ENCODE peak calls at places on chromosome 2, in seven cellular contexts. One of them, this sample, is unnamed.

GRCh38 chr2:105796131-105796638 is 51.5 kb downstream of the NCK2 start:
- DNase-seq in epithelial cell of esophagus: no peak
- DNase-seq in adrenal gland: no peak
- DNase-seq in mesothelial cell of epicardium: no peak
- DNase-seq in thoracic aorta: no peak
- DNase-seq in HT-29: no peak
- DNase-seq in activated T-helper 1 cell treated with anti-CD3 and anti-CD28 coated beads, Interleukin-12 subunit alpha, Interleukin-12 subunit beta, Interleukin-2, Interleukin-4 antibody, amounts not matched to agents 30 ng/mL and 10 ng/mL and 1 ng/mL, durations not matched to agents 14 hours and 24 hours and 36 hours: no peak
- DNase-seq in this sample: no peak

GRCh38 chr2:12032975-12033374 is 286.5 kb downstream of the LPIN1 start:
- DNase-seq in activated T-helper 1 cell treated with anti-CD3 and anti-CD28 coated beads, Interleukin-12 subunit alpha, Interleukin-12 subunit beta, Interleukin-2, Interleukin-4 antibody, amounts not matched to agents 30 ng/mL and 10 ng/mL and 1 ng/mL, durations not matched to agents 14 hours and 24 hours and 36 hours: no peak
- DNase-seq in HT-29: no peak
- DNase-seq in thoracic aorta: no peak
- DNase-seq in mesothelial cell of epicardium: no peak
- DNase-seq in epithelial cell of esophagus: no peak
- DNase-seq in adrenal gland: no peak
- DNase-seq in this sample: no peak

GRCh38 chr2:218344090-218344754 is 12.4 kb upstream of the CATIP start:
- DNase-seq in mesothelial cell of epicardium: no peak
- DNase-seq in thoracic aorta: no peak
- DNase-seq in activated T-helper 1 cell treated with anti-CD3 and anti-CD28 coated beads, Interleukin-12 subunit alpha, Interleukin-12 subunit beta, Interleukin-2, Interleukin-4 antibody, amounts not matched to agents 30 ng/mL and 10 ng/mL and 1 ng/mL, durations not matched to agents 14 hours and 24 hours and 36 hours: no peak
- DNase-seq in HT-29: no peak
- DNase-seq in epithelial cell of esophagus: no peak
- DNase-seq in adrenal gland: no peak
- DNase-seq in this sample: no peak

GRCh38 chr2:62717503-62718081 is 12.1 kb downstream of the EHBP1 start:
- DNase-seq in activated T-helper 1 cell treated with anti-CD3 and anti-CD28 coated beads, Interleukin-12 subunit alpha, Interleukin-12 subunit beta, Interleukin-2, Interleukin-4 antibody, amounts not matched to agents 30 ng/mL and 10 ng/mL and 1 ng/mL, durations not matched to agents 14 hours and 24 hours and 36 hours: no peak
- DNase-seq in epithelial cell of esophagus: no peak
- DNase-seq in thoracic aorta: no peak
- DNase-seq in HT-29: no peak
- DNase-seq in adrenal gland: no peak
- DNase-seq in mesothelial cell of epicardium: no peak
- DNase-seq in this sample: no peak

GRCh38 chr2:162123806-162124758 is 28.0 kb downstream of the GCG start:
- DNase-seq in HT-29: peak; percentile 92
- DNase-seq in mesothelial cell of epicardium: no peak
- DNase-seq in adrenal gland: no peak
- DNase-seq in epithelial cell of esophagus: peak; percentile 68
- DNase-seq in thoracic aorta: no peak
- DNase-seq in activated T-helper 1 cell treated with anti-CD3 and anti-CD28 coated beads, Interleukin-12 subunit alpha, Interleukin-12 subunit beta, Interleukin-2, Interleukin-4 antibody, amounts not matched to agents 30 ng/mL and 10 ng/mL and 1 ng/mL, durations not matched to agents 14 hours and 24 hours and 36 hours: no peak
- DNase-seq in this sample: peak; percentile 60

GRCh38 chr2:170005702-170006101 is 172.2 kb upstream of the MYO3B start:
- DNase-seq in thoracic aorta: no peak
- DNase-seq in epithelial cell of esophagus: peak; percentile 11
- DNase-seq in mesothelial cell of epicardium: no peak
- DNase-seq in adrenal gland: no peak
- DNase-seq in HT-29: peak; percentile 44
- DNase-seq in activated T-helper 1 cell treated with anti-CD3 and anti-CD28 coated beads, Interleukin-12 subunit alpha, Interleukin-12 subunit beta, Interleukin-2, Interleukin-4 antibody, amounts not matched to agents 30 ng/mL and 10 ng/mL and 1 ng/mL, durations not matched to agents 14 hours and 24 hours and 36 hours: no peak
- DNase-seq in this sample: no peak

GRCh38 chr2:225462945-225463344 is 63.4 kb downstream of the NYAP2 start:
- DNase-seq in adrenal gland: no peak
- DNase-seq in thoracic aorta: no peak
- DNase-seq in mesothelial cell of epicardium: no peak
- DNase-seq in activated T-helper 1 cell treated with anti-CD3 and anti-CD28 coated beads, Interleukin-12 subunit alpha, Interleukin-12 subunit beta, Interleukin-2, Interleukin-4 antibody, amounts not matched to agents 30 ng/mL and 10 ng/mL and 1 ng/mL, durations not matched to agents 14 hours and 24 hours and 36 hours: no peak
- DNase-seq in epithelial cell of esophagus: no peak
- DNase-seq in HT-29: no peak
- DNase-seq in this sample: no peak

GRCh38 chr2:23624378-23624777 is 239.4 kb downstream of the KLHL29 start:
- DNase-seq in adrenal gland: no peak
- DNase-seq in activated T-helper 1 cell treated with anti-CD3 and anti-CD28 coated beads, Interleukin-12 subunit alpha, Interleukin-12 subunit beta, Interleukin-2, Interleukin-4 antibody, amounts not matched to agents 30 ng/mL and 10 ng/mL and 1 ng/mL, durations not matched to agents 14 hours and 24 hours and 36 hours: no peak
- DNase-seq in thoracic aorta: no peak
- DNase-seq in HT-29: peak; percentile 44
- DNase-seq in mesothelial cell of epicardium: no peak
- DNase-seq in epithelial cell of esophagus: peak; percentile 9
- DNase-seq in this sample: no peak

GRCh38 chr2:173137616-173138015 is 62.0 kb downstream of the MAP3K20 start:
- DNase-seq in mesothelial cell of epicardium: no peak
- DNase-seq in HT-29: no peak
- DNase-seq in activated T-helper 1 cell treated with anti-CD3 and anti-CD28 coated beads, Interleukin-12 subunit alpha, Interleukin-12 subunit beta, Interleukin-2, Interleukin-4 antibody, amounts not matched to agents 30 ng/mL and 10 ng/mL and 1 ng/mL, durations not matched to agents 14 hours and 24 hours and 36 hours: no peak
- DNase-seq in adrenal gland: no peak
- DNase-seq in epithelial cell of esophagus: no peak
- DNase-seq in thoracic aorta: no peak
- DNase-seq in this sample: no peak

GRCh38 chr2:11567631-11568031 is 33.8 kb downstream of the GREB1 start:
- DNase-seq in thoracic aorta: no peak
- DNase-seq in activated T-helper 1 cell treated with anti-CD3 and anti-CD28 coated beads, Interleukin-12 subunit alpha, Interleukin-12 subunit beta, Interleukin-2, Interleukin-4 antibody, amounts not matched to agents 30 ng/mL and 10 ng/mL and 1 ng/mL, durations not matched to agents 14 hours and 24 hours and 36 hours: no peak
- DNase-seq in mesothelial cell of epicardium: no peak
- DNase-seq in HT-29: no peak
- DNase-seq in epithelial cell of esophagus: no peak
- DNase-seq in adrenal gland: no peak
- DNase-seq in this sample: no peak

GRCh38 chr2:97714950-97715652 is 1.7 kb downstream of the ZAP70 start:
- DNase-seq in adrenal gland: no peak
- DNase-seq in mesothelial cell of epicardium: no peak
- DNase-seq in HT-29: no peak
- DNase-seq in activated T-helper 1 cell treated with anti-CD3 and anti-CD28 coated beads, Interleukin-12 subunit alpha, Interleukin-12 subunit beta, Interleukin-2, Interleukin-4 antibody, amounts not matched to agents 30 ng/mL and 10 ng/mL and 1 ng/mL, durations not matched to agents 14 hours and 24 hours and 36 hours: no peak
- DNase-seq in thoracic aorta: no peak
- DNase-seq in epithelial cell of esophagus: no peak
- DNase-seq in this sample: no peak

GRCh38 chr2:7984693-7985353 is 697.0 kb upstream of the ID2 start:
- DNase-seq in adrenal gland: no peak
- DNase-seq in activated T-helper 1 cell treated with anti-CD3 and anti-CD28 coated beads, Interleukin-12 subunit alpha, Interleukin-12 subunit beta, Interleukin-2, Interleukin-4 antibody, amounts not matched to agents 30 ng/mL and 10 ng/mL and 1 ng/mL, durations not matched to agents 14 hours and 24 hours and 36 hours: no peak
- DNase-seq in HT-29: no peak
- DNase-seq in epithelial cell of esophagus: no peak
- DNase-seq in thoracic aorta: no peak
- DNase-seq in mesothelial cell of epicardium: no peak
- DNase-seq in this sample: no peak

This sample was measured in tibial nerve.